ENCODE peak calls at places on chromosomes 11 and 22, in six cellular contexts. One of them, this sample, is unnamed.

GRCh38 chr11:74615988-74616387 is 23.6 kb downstream of the POLD3 start:
- DNase-seq in ovary: no peak
- DNase-seq in Calu3: no peak
- DNase-seq in RCC 7860: no peak
- DNase-seq in AG08395: no peak
- DNase-seq in HTR-8/SVneo: no peak
- DNase-seq in this sample: no peak

GRCh38 chr11:60860943-60861342 is 5.2 kb upstream of the PTGDR2 start:
- DNase-seq in HTR-8/SVneo: no peak
- DNase-seq in RCC 7860: no peak
- DNase-seq in Calu3: no peak
- DNase-seq in ovary: no peak
- DNase-seq in AG08395: no peak
- DNase-seq in this sample: no peak

GRCh38 chr11:42770444-42771065 is 541.2 kb upstream of the API5 start:
- DNase-seq in RCC 7860: peak; percentile 6
- DNase-seq in Calu3: no peak
- DNase-seq in HTR-8/SVneo: no peak
- DNase-seq in ovary: no peak
- DNase-seq in AG08395: peak; percentile 44
- DNase-seq in this sample: peak; percentile 20

GRCh38 chr11:114813216-114813615 is 134.9 kb downstream of the NXPE2 start:
- DNase-seq in Calu3: no peak
- DNase-seq in HTR-8/SVneo: no peak
- DNase-seq in ovary: no peak
- DNase-seq in RCC 7860: no peak
- DNase-seq in AG08395: no peak
- DNase-seq in this sample: no peak

GRCh38 chr11:112355726-112356125 is 95.1 kb upstream of the PLET1 start:
- DNase-seq in ovary: peak; percentile 60
- DNase-seq in HTR-8/SVneo: peak; percentile 64
- DNase-seq in Calu3: peak; percentile 11
- DNase-seq in AG08395: no peak
- DNase-seq in RCC 7860: no peak
- DNase-seq in this sample: peak; percentile 28

GRCh38 chr11:8671242-8671641 is 11.2 kb downstream of the TRIM66 start:
- DNase-seq in Calu3: no peak
- DNase-seq in RCC 7860: peak; percentile 93
- DNase-seq in AG08395: peak; percentile 93
- DNase-seq in ovary: peak; percentile 70
- DNase-seq in HTR-8/SVneo: peak; percentile 52
- DNase-seq in this sample: peak; percentile 39

GRCh38 chr11:35943761-35944502 is at the start of gene LDLRAD3:
- DNase-seq in ovary: peak; percentile 83
- DNase-seq in HTR-8/SVneo: peak; percentile 69
- DNase-seq in Calu3: peak; percentile 70
- DNase-seq in AG08395: peak; percentile 87
- DNase-seq in RCC 7860: peak; percentile 47
- DNase-seq in this sample: peak; percentile 75

GRCh38 chr22:44050766-44051747 is 27.0 kb downstream of the PARVB start:
- DNase-seq in HTR-8/SVneo: no peak
- DNase-seq in RCC 7860: no peak
- DNase-seq in AG08395: no peak
- DNase-seq in Calu3: no peak
- DNase-seq in ovary: no peak
- DNase-seq in this sample: no peak

GRCh38 chr11:123588117-123588815 is 66.2 kb downstream of the SCN3B start:
- DNase-seq in AG08395: no peak
- DNase-seq in RCC 7860: no peak
- DNase-seq in ovary: no peak
- DNase-seq in Calu3: peak; percentile 49
- DNase-seq in HTR-8/SVneo: no peak
- DNase-seq in this sample: peak; percentile 87

GRCh38 chr22:46390652-46391301 is 55.3 kb downstream of the TRMU start:
- DNase-seq in AG08395: peak; percentile 89
- DNase-seq in HTR-8/SVneo: no peak
- DNase-seq in Calu3: peak; percentile 73
- DNase-seq in RCC 7860: no peak
- DNase-seq in ovary: peak; percentile 62
- DNase-seq in this sample: no peak

GRCh38 chr22:45934659-45935341 is 42.2 kb downstream of the WNT7B start:
- DNase-seq in RCC 7860: peak; percentile 99
- DNase-seq in ovary: no peak
- DNase-seq in HTR-8/SVneo: peak; percentile 70
- DNase-seq in AG08395: peak; percentile 83
- DNase-seq in Calu3: peak; percentile 85
- DNase-seq in this sample: no peak

This sample was measured in colonic mucosa.